ENCODE peak calls at places on chromosomes 4 and X, in four cellular contexts. M is A549, T is heart left ventricle, B is IMR-90. C is an unnamed sample.

GRCh38 chr4:110085131-110085530 is 113.3 kb downstream of the ELOVL6 start:
- DNase-seq in M (no peak), T (no peak), B (peak; percentile 35), C (peak; percentile 59)

GRCh38 chr4:153464068-153464467 is 2.1 kb upstream of the TMEM131L start:
- DNase-seq in M (no peak), T (no peak), B (peak; percentile 38), C (no peak)

GRCh38 chr4:160110891-160111290 is 1008.0 kb downstream of the RAPGEF2 start:
- DNase-seq in M (no peak), T (no peak), B (no peak), C (no peak)

GRCh38 chr4:7539659-7540058 is 104.9 kb upstream of the PSAPL1 start:
- DNase-seq in M (peak; percentile 73), T (no peak), B (no peak), C (no peak)

GRCh38 chr4:6999172-7000086 is 43.7 kb upstream of the TADA2B start:
- DNase-seq in M (peak; percentile 22), T (no peak), B (no peak), C (no peak)

GRCh38 chrX:45743081-45743533 is 542.4 kb upstream of the DIPK2B start:
- DNase-seq in M (peak; percentile 59), T (no peak), B (peak; percentile 75), C (no peak)

GRCh38 chr4:2462992-2463762 is 5.7 kb upstream of the RNF4 start:
- DNase-seq in M (no peak), T (no peak), B (no peak), C (peak; percentile 43)

GRCh38 chrX:111597967-111598366 is 83.0 kb upstream of the ALG13 start:
- DNase-seq in M (no peak), T (no peak), B (no peak), C (no peak)

GRCh38 chr4:140790171-140790570 is 34.0 kb upstream of the TBC1D9 start:
- DNase-seq in M (no peak), T (no peak), B (no peak), C (no peak)

GRCh38 chr4:139934336-139934735 is 219.6 kb downstream of the MAML3 start:
- DNase-seq in M (no peak), T (no peak), B (peak; percentile 48), C (no peak)

GRCh38 chr4:102823897-102824296 is 3.5 kb downstream of the UBE2D3 start:
- DNase-seq in M (no peak), T (no peak), B (peak; percentile 57), C (no peak)

GRCh38 chr4:57023104-57023503 is 44.4 kb downstream of the POLR2B start:
- DNase-seq in M (no peak), T (no peak), B (peak; percentile 97), C (no peak)

GRCh38 chr4:164108971-164109370 is 614.5 kb downstream of the TMA16 start:
- DNase-seq in M (no peak), T (no peak), B (no peak), C (no peak)

GRCh38 chr4:148004228-148004813 is 272.4 kb downstream of the ARHGAP10 start:
- DNase-seq in M (no peak), T (peak; percentile 45), B (no peak), C (no peak)

GRCh38 chr4:103008875-103009729 is 10.4 kb downstream of the SLC9B1 start:
- DNase-seq in M (peak; percentile 70), T (no peak), B (peak; percentile 80), C (no peak)

GRCh38 chr4:11537846-11538245 is 109.2 kb upstream of the HS3ST1 start:
- DNase-seq in M (no peak), T (no peak), B (no peak), C (no peak)

GRCh38 chr4:70571772-70572171 is 20.3 kb upstream of the AMBN start:
- DNase-seq in M (no peak), T (no peak), B (no peak), C (no peak)

GRCh38 chrX:43677993-43678392 is 21.9 kb downstream of the MAOA start:
- DNase-seq in M (no peak), T (no peak), B (no peak), C (no peak)

GRCh38 chr4:25215506-25215905 is 18.3 kb upstream of the PI4K2B start:
- DNase-seq in M (no peak), T (no peak), B (no peak), C (no peak)

GRCh38 chrX:153460826-153461225 is 9.6 kb downstream of the HAUS7 start:
- DNase-seq in M (peak; percentile 62), T (no peak), B (peak; percentile 39), C (peak; percentile 32)

GRCh38 chr4:92501456-92501855 is 197.7 kb downstream of the GRID2 start:
- DNase-seq in M (no peak), T (no peak), B (no peak), C (no peak)

GRCh38 chrX:23554304-23554703 is 113.0 kb upstream of the PRDX4 start:
- DNase-seq in M (peak; percentile 51), T (no peak), B (peak; percentile 50), C (no peak)

GRCh38 chrX:17634542-17635207 is 102.6 kb upstream of the SCML1 start:
- DNase-seq in M (no peak), T (no peak), B (no peak), C (no peak)

GRCh38 chr4:72954811-72955210 is 114.7 kb downstream of the COX18 start:
- DNase-seq in M (no peak), T (no peak), B (no peak), C (no peak)

GRCh38 chr4:11614426-11614825 is 185.7 kb upstream of the HS3ST1 start:
- DNase-seq in M (peak; percentile 28), T (no peak), B (peak; percentile 37), C (no peak)

GRCh38 chrX:150507251-150507856 is 61.1 kb upstream of the MTM1 start:
- DNase-seq in M (no peak), T (no peak), B (no peak), C (peak; percentile 50)

GRCh38 chr4:55554453-55555030 is 7.8 kb upstream of the CLOCK start:
- DNase-seq in M (peak; percentile 37), T (no peak), B (peak; percentile 71), C (no peak)

GRCh38 chrX:70973221-70973620 is 42.3 kb upstream of the SLC7A3 start:
- DNase-seq in M (no peak), T (no peak), B (peak; percentile 5), C (no peak)
- TF ChIP-seq POLR2A in M (no peak), T (no peak), B (no peak), C (no peak)

GRCh38 chr4:184269879-184270430 is 52.3 kb upstream of the ENPP6 start:
- DNase-seq in M (no peak), T (no peak), B (no peak), C (no peak)

GRCh38 chr4:184267206-184267608 is 49.5 kb upstream of the ENPP6 start:
- DNase-seq in M (no peak), T (no peak), B (no peak), C (no peak)

GRCh38 chr4:184267673-184268573 is 50.2 kb upstream of the ENPP6 start:
- DNase-seq in M (peak; percentile 58), T (peak; percentile 55), B (peak; percentile 97), C (peak; percentile 82)

GRCh38 chr4:184270808-184271413 is 53.2 kb upstream of the ENPP6 start:
- DNase-seq in M (no peak), T (no peak), B (no peak), C (no peak)

GRCh38 chr4:184268574-184269160 is 51.0 kb upstream of the ENPP6 start:
- DNase-seq in M (peak; percentile 17), T (no peak), B (no peak), C (no peak)
- TF ChIP-seq POLR2A in M (no peak), T (no peak), B (no peak), C (no peak)

GRCh38 chr4:176053785-176054184 is 11.9 kb upstream of the WDR17 start:
- DNase-seq in M (no peak), T (no peak), B (no peak), C (no peak)
- TF ChIP-seq POLR2A in M (no peak), T (no peak), B (no peak), C (no peak)

DNA sequence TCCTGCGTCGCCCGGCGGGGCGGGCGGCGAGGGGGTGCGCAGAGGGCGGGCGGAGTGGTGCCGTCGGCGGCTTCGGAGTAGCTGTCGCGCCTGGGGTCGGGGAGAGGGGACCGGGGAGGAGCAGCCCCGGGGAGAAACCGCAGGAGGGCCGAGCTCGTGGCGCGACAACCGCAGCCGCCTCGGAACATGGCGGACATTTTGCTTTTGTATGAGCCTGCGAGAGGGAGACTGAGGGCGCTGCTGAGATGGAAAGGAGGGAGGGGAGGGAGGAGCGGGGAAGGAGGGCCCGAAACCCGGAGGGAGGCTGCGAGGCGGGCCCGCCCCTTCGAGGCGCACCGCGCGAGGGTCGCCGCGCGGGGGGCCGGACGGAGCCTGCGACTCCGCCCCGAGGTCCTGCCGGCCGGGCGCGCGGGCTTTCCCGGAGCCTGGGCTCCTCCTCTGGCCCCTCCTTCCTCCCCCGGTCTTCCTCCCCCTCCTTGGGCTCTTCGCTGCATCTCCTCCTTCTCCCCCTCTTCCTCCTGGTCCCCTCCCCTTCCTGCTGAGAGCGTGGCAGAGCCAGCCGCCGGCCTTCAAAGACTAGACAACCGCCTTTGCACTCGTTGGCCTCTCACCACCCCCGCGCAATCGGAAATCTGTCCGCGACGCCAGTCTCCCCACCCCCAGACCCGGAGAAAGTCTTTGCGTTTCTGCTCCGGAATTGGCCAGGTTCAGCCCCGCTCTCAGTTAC is 1.1 kb downstream of the INTS6L start:
- DNase-seq in M (peak; percentile 75), T (peak; percentile 87), B (peak; percentile 85), C (peak; percentile 77)
- TF ChIP-seq POLR2A in M (peak; percentile 10), T (peak; percentile 31), B (peak; percentile 60), C (peak; percentile 41)

GRCh38 chrX:55450259-55450658 is 1.7 kb upstream of the MAGEH1 start:
- DNase-seq in M (peak; percentile 13), T (no peak), B (peak; percentile 12), C (no peak)

GRCh38 chrX:55451626-55451989 is 319 bp upstream of the MAGEH1 start:
- DNase-seq in M (no peak), T (no peak), B (no peak), C (no peak)

GRCh38 chrX:55452825-55453124 is 848 bp downstream of the MAGEH1 start:
- DNase-seq in M (no peak), T (no peak), B (no peak), C (no peak)

GRCh38 chrX:55451125-55451524 is 802 bp upstream of the MAGEH1 start:
- DNase-seq in M (no peak), T (no peak), B (no peak), C (no peak)

DNA sequence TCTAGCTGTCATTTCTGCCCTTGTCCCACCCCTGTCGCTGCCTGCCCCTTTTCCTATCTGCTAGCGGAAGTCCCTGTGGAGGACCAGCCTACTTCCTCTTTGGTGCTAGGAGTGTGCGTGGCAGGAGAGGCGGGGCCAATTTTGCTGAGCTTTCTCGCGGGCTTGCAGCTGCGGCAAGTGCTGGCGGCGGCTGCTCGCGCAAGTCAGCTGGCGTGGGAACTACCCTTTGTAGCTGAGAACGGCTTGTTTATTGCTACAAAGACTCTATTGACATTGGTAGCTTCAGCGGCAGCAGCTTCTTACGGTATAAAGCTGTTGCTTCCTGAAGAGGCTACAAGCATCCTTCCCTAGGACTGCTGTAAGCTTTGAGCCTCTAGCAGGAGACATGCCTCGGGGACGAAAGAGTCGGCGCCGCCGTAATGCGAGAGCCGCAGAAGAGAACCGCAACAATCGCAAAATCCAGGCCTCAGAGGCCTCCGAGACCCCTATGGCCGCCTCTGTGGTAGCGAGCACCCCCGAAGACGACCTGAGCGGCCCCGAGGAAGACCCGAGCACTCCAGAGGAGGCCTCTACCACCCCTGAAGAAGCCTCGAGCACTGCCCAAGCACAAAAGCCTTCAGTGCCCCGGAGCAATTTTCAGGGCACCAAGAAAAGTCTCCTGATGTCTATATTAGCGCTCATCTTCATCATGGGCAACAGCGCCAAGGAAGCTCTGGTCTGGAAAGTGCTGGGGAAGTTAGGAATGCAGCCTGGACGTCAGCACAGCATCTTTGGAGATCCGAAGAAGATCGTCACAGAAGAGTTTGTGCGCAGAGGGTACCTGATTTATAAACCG is at the start of gene MAGEH1:
- DNase-seq in M (peak; percentile 67), T (peak; percentile 87), B (peak; percentile 79), C (peak; percentile 91)
- TF ChIP-seq POLR2A in M (peak; percentile 50), T (peak; percentile 51), B (peak; percentile 65), C (no peak)